ENCODE peak calls at places on chromosomes 16 and 17, in five cellular contexts. Q, L, W, O and T are unnamed samples.

GRCh38 chr17:71360301-71360700 is 760.5 kb upstream of the SOX9 start:
- DNase-seq in W (no peak), O (no peak), L (no peak), Q (no peak), T (no peak)

GRCh38 chr17:4914009-4914408 is 11.1 kb upstream of the CHRNE start:
- DNase-seq in L (no peak), O (no peak), Q (no peak), W (no peak), T (no peak)

GRCh38 chr16:67966549-67967182 is 1.8 kb downstream of the SLC12A4 start:
- DNase-seq in W (no peak), O (no peak), Q (no peak), L (no peak), T (no peak)

GRCh38 chr17:17108681-17109049 is 66.4 kb downstream of the MPRIP start:
- DNase-seq in L (no peak), W (no peak), Q (no peak), O (no peak), T (peak; percentile 57)

GRCh38 chr16:31265329-31266245 is 5.8 kb downstream of the ITGAM start:
- DNase-seq in W (peak; percentile 68), O (no peak), L (no peak), Q (no peak), T (peak; percentile 30)

GRCh38 chr16:78237856-78238255 is 138.4 kb downstream of the WWOX start:
- DNase-seq in Q (no peak), L (no peak), W (no peak), O (no peak), T (no peak)

GRCh38 chr17:27893834-27894503 is 804 bp upstream of the LYRM9 start:
- DNase-seq in W (no peak), L (no peak), Q (no peak), O (no peak), T (no peak)

GRCh38 chr16:3938843-3939624 is 58.5 kb upstream of the CREBBP start:
- DNase-seq in L (peak; percentile 20), O (no peak), W (peak; percentile 44), Q (no peak), T (peak; percentile 40)

GRCh38 chr17:27577884-27578717 is 52.9 kb upstream of the LGALS9 start:
- DNase-seq in L (no peak), W (no peak), Q (no peak), O (no peak), T (no peak)

GRCh38 chr16:21950782-21951521 is 2.2 kb upstream of the UQCRC2 start:
- DNase-seq in Q (no peak), L (no peak), O (no peak), W (no peak), T (no peak)

GRCh38 chr17:78821961-78822360 is 18.7 kb downstream of the USP36 start:
- DNase-seq in W (no peak), Q (no peak), L (no peak), O (no peak), T (no peak)

GRCh38 chr17:8477653-8478441 is 42.2 kb downstream of the NDEL1 start:
- DNase-seq in L (no peak), Q (no peak), O (no peak), W (no peak), T (no peak)

GRCh38 chr17:4846635-4847390 is 13.7 kb downstream of the MINK1 start:
- DNase-seq in W (no peak), Q (no peak), O (no peak), L (no peak), T (no peak)

GRCh38 chr16:83932955-83933673 is 19.9 kb upstream of the OSGIN1 start:
- DNase-seq in Q (no peak), L (no peak), W (no peak), O (no peak), T (no peak)

GRCh38 chr17:33506889-33507650 is 214.0 kb upstream of the ASIC2 start:
- DNase-seq in Q (no peak), O (no peak), L (no peak), W (no peak), T (no peak)

GRCh38 chr17:55571095-55571494 is 59.8 kb upstream of the SMIM36 start:
- DNase-seq in L (no peak), W (no peak), O (no peak), Q (no peak), T (no peak)

GRCh38 chr17:14057591-14057990 is 11.7 kb upstream of the COX10 start:
- DNase-seq in W (no peak), O (no peak), L (no peak), Q (no peak), T (no peak)

GRCh38 chr17:72118588-72119279 is 2.1 kb upstream of the SOX9 start:
- DNase-seq in L (peak; percentile 14), O (no peak), Q (no peak), W (no peak), T (peak; percentile 75)

GRCh38 chr16:84040823-84041391 is 1.7 kb downstream of the SLC38A8 start:
- DNase-seq in O (peak; percentile 63), Q (peak; percentile 36), W (no peak), L (no peak), T (no peak)

GRCh38 chr17:61464121-61464905 is 12.1 kb downstream of the TBX4 start:
- DNase-seq in W (no peak), O (no peak), L (no peak), Q (no peak), T (no peak)

GRCh38 chr16:81639931-81640680 is 139.0 kb upstream of the PLCG2 start:
- DNase-seq in O (no peak), Q (no peak), W (no peak), L (no peak), T (no peak)

GRCh38 chr16:56493131-56493530 is 26.7 kb downstream of the BBS2 start:
- DNase-seq in Q (no peak), W (no peak), O (no peak), L (no peak), T (no peak)

GRCh38 chr16:22034503-22034902 is 26.6 kb downstream of the MOSMO start:
- DNase-seq in Q (no peak), L (no peak), O (no peak), W (no peak), T (no peak)

GRCh38 chr16:81650982-81651562 is 128.0 kb upstream of the PLCG2 start:
- DNase-seq in O (no peak), W (no peak), Q (no peak), L (peak; percentile 33), T (peak; percentile 50)

GRCh38 chr16:67399218-67399733 is 6.0 kb upstream of the TPPP3 start:
- DNase-seq in W (peak; percentile 18), O (no peak), L (no peak), Q (no peak), T (peak; percentile 57)

GRCh38 chr16:11114366-11115164 is 141.4 kb downstream of the SOCS1 start:
- DNase-seq in W (no peak), O (no peak), Q (no peak), L (no peak), T (no peak)

GRCh38 chr17:75591722-75592302 is 4.2 kb downstream of the MYO15B start:
- DNase-seq in L (no peak), Q (no peak), W (no peak), O (no peak), T (no peak)

GRCh38 chr17:44010966-44011647 is 3.7 kb downstream of the TMEM101 start:
- DNase-seq in W (no peak), O (no peak), L (no peak), Q (no peak), T (no peak)

GRCh38 chr17:5912927-5913565 is 157.1 kb upstream of the WSCD1 start:
- DNase-seq in O (no peak), Q (no peak), L (peak; percentile 43), W (no peak), T (no peak)

GRCh38 chr16:10597184-10597583 is 16.8 kb upstream of the EMP2 start:
- DNase-seq in O (no peak), W (no peak), Q (no peak), L (no peak), T (no peak)